ENCODE peak calls at places on chromosome 22, in five cellular contexts. B is neuronal stem cell, E is mesenchymal stem cell, L is IMR-90, I is H9. A is an unnamed sample.

GRCh38 chr22:40668611-40669390 is 10.5 kb upstream of the MCHR1 start:
- DNase-seq in B (no peak), E (peak), L (peak), I (no peak), A (peak)

GRCh38 chr22:22042599-22043295 is 60.2 kb upstream of the TOP3B start:
- DNase-seq in B (no peak), E (no peak), L (no peak), I (no peak), A (no peak)

GRCh38 chr22:31681625-31682345 is 19.8 kb upstream of the PISD start:
- DNase-seq in B (no peak), E (peak), L (peak), I (no peak), A (no peak)

GRCh38 chr22:33028191-33028700 is 29.9 kb downstream of the SYN3 start:
- DNase-seq in B (no peak), E (no peak), L (no peak), I (no peak), A (no peak)

GRCh38 chr22:41184679-41185078 is 20.4 kb upstream of the L3MBTL2 start:
- DNase-seq in B (no peak), E (no peak), L (no peak), I (peak), A (peak)

GRCh38 chr22:46081036-46081830 is 69.1 kb upstream of the PPARA start:
- DNase-seq in B (no peak), E (no peak), L (no peak), I (no peak), A (no peak)

GRCh38 chr22:39144101-39144815 is 8.2 kb downstream of the CBX7 start:
- DNase-seq in B (no peak), E (peak), L (peak), I (peak), A (peak)

GRCh38 chr22:24950272-24950902 is 2.1 kb upstream of the KIAA1671 start:
- DNase-seq in B (no peak), E (no peak), L (peak), I (peak), A (peak)

GRCh38 chr22:32202539-32203180 is 2.2 kb downstream of the RFPL2 start:
- DNase-seq in B (peak), E (peak), L (peak), I (peak), A (peak)

GRCh38 chr22:31719850-31720471 is 30.0 kb downstream of the PRR14L start:
- DNase-seq in B (no peak), E (no peak), L (no peak), I (no peak), A (no peak)

GRCh38 chr22:49011379-49011768 is 816.3 kb downstream of the BRD1 start:
- DNase-seq in B (no peak), E (no peak), L (no peak), I (peak), A (no peak)

GRCh38 chr22:19419086-19419463 is 12.5 kb downstream of the HIRA start:
- DNase-seq in B (no peak), E (no peak), L (no peak), I (no peak), A (no peak)

GRCh38 chr22:46408568-46409506 is 73.3 kb downstream of the TRMU start:
- DNase-seq in B (no peak), E (no peak), L (no peak), I (no peak), A (no peak)

GRCh38 chr22:17997456-17997855 is 26.9 kb downstream of the MICAL3 start:
- DNase-seq in B (no peak), E (peak), L (no peak), I (no peak), A (no peak)

GRCh38 chr22:41447435-41448188 is 1.0 kb upstream of the TOB2 start:
- DNase-seq in B (peak), E (peak), L (peak), I (peak), A (peak)

GRCh38 chr22:25759825-25760231 is 17.8 kb downstream of the MYO18B start:
- DNase-seq in B (no peak), E (peak), L (peak), I (no peak), A (peak)

GRCh38 chr22:35987994-35988393 is 40.6 kb downstream of the RBFOX2 start:
- DNase-seq in B (no peak), E (no peak), L (no peak), I (no peak), A (no peak)

GRCh38 chr22:31654408-31654807 is 7.6 kb downstream of the PISD start:
- DNase-seq in B (no peak), E (no peak), L (no peak), I (no peak), A (no peak)

GRCh38 chr22:42283288-42284229 is 13.1 kb upstream of the TCF20 start:
- DNase-seq in B (peak), E (peak), L (no peak), I (no peak), A (peak)

DNA sequence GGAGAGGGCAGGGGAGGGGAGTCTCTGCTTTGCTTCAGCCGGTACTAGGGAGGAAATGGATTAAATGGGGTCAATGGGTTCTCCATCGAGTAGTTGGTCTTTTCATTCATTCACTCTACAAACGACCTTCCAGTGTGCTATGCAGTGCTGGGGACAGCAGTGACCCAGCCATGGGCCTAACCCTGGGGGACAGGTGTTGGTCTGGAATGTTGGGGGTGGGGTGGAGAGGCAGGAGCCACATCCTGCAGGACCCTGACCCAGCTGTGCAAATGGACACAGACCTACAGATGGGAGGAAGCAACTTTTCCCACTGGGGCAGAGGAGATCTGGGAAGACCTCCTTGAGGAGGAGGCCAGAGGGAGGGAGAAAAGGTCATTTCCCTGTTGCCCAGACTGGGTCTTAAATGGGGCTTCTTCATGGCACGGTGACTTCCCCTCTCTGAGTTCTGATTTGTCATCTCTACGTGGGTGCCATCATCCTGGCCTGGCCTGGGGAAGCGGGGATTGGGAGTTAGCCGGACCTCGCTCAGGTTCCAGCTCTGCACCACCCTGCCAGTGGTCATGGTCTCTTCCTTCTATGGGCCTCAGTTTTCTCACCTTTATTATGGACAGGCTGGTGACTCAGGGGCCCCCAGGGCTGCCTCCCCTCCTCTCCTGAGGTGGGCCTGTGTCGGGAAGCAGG is 2.0 kb downstream of the CYTH4 start:
- DNase-seq in B (no peak), E (no peak), L (no peak), I (no peak), A (no peak)
- H3K4ac ChIP-seq in B (no peak), E (peak), L (no peak), I (no peak), A (no peak)

DNA sequence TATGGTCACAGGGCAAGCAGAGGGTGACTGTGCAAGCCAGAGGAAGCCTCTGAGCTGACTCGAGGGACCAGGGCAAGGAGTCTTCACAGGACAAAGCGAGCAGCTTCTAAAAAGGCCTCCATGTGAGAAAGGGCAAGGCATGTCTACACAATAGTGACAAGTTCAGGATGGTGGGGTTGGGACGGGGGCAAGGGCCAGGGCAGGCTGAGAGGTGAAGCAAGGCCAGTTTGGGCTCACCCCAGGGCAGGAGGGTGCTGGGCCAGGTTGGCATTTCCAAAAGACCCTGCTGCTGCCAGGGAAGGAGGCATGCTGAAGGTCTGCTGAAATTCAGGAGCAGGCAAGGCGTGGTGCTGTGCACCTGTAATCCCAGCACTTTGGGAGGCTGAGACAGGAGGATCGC is 12.3 kb upstream of the CABP7 start:
- DNase-seq in B (no peak), E (no peak), L (no peak), I (no peak), A (no peak)
- H3K4ac ChIP-seq in B (no peak), E (no peak), L (no peak), I (no peak), A (no peak)

DNA sequence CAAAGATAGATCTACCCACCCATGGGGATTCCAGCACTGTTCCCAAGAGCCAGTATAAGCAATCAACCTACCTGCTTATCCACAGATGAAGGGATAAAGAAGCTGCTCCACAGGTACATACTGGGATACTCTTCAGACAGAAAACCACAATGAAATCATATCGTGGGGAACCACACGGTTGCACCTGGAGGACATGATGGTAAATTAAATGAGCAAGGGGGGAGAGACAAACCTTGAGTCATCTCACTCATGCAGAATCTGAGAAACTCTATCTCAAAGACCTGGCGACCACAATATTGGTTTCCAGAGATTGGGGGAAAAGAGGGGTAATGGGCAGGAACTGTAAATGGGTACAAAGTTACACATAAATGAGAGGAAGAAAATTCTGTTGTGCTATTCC is 14.5 kb downstream of the RGL4 start:
- DNase-seq in B (no peak), E (no peak), L (no peak), I (no peak), A (no peak)
- H3K4ac ChIP-seq in B (no peak), E (no peak), L (no peak), I (no peak), A (no peak)

DNA sequence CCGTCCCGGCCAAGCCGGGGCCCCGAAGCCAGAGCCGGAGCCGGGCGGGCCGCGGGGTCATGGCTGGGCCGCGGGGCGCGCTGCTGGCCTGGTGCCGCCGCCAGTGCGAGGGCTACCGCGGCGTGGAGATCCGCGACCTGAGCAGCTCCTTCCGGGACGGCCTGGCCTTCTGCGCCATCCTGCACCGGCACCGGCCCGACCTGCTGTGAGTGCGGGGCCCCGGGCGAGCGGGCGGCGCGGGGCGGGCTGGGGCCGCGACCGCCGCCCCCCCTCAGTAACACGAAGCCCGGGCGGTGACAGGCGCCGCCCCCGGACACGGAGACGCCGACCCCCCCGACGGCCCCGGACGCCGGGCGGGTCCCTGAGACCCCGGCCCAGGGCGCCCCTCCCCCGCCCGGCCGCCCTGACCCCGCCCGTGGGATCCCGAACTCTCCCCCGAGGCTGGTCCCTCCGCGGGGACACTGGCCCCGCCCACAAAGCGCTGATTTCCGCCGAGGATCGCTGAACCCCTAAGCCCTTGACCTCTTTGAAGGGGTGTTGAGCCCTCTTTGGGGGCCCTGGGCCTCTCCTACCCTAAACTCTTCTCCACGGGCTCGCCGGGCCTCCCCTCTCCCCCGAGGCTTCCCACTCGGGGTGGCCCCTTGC is 389 bp downstream of the MICALL1 start:
- DNase-seq in B (no peak), E (peak), L (no peak), I (no peak), A (no peak)
- H3K4ac ChIP-seq in B (no peak), E (peak), L (peak), I (no peak), A (peak)

GRCh38 chr22:20998411-20999336 is 3.2 kb downstream of the THAP7 start:
- DNase-seq in B (no peak), E (no peak), L (peak), I (no peak), A (no peak)

GRCh38 chr22:21001601-21002325 is at the start of gene THAP7:
- DNase-seq in B (peak), E (peak), L (peak), I (peak), A (peak)

GRCh38 chr22:20999350-21000214 is 2.3 kb downstream of the THAP7 start:
- DNase-seq in B (no peak), E (no peak), L (no peak), I (no peak), A (no peak)

GRCh38 chr22:21000215-21000986 is 1.5 kb downstream of the THAP7 start:
- DNase-seq in B (no peak), E (no peak), L (no peak), I (no peak), A (no peak)

GRCh38 chr22:21000987-21001600 is 824 bp downstream of the THAP7 start:
- DNase-seq in B (no peak), E (peak), L (no peak), I (no peak), A (no peak)
- H3K4ac ChIP-seq in B (peak), E (peak), L (peak), I (no peak), A (peak)

DNA sequence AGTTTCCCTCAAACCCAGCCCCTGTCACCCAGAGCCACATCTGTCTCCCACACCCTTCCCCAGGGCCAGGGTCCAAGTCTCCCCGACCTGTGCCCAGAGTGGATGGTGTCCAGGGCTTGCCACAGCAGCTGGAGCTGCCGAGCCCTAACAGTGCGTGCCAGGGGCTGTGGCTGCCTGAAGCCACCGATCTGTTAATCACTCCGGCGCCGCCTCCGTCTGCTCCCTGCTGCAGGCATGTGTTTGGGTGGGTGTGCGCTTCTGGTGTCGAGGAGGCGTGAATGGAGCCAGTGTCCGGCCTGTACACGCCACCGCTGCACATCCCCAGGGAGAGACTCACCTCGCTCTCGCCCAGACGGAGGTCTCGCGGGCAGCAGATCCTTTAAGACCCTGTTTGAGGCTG is 26.1 kb downstream of the SHISAL1 start:
- DNase-seq in B (no peak), E (no peak), L (no peak), I (no peak), A (no peak)
- H3K4ac ChIP-seq in B (no peak), E (no peak), L (peak), I (no peak), A (no peak)